ENCODE peak calls at places on chromosomes 1 and 21, in four cellular contexts. X, P, R and C are unnamed samples.

GRCh38 chr1:31208361-31208945 is 31.2 kb downstream of the NKAIN1 start:
- DNase-seq in X (no peak), P (no peak), R (no peak), C (no peak)

GRCh38 chr21:44965251-44966022 is 25.6 kb downstream of the SLX9 start:
- DNase-seq in X (peak), R (no peak), P (no peak), C (peak)

GRCh38 chr1:81377406-81377805 is 423.3 kb upstream of the ADGRL2 start:
- DNase-seq in P (no peak), R (no peak), X (no peak), C (no peak)

GRCh38 chr1:64476251-64476952 is 6.5 kb downstream of the CACHD1 start:
- DNase-seq in X (peak), P (no peak), R (no peak), C (peak)

GRCh38 chr1:91335607-91336006 is 69.0 kb downstream of the HFM1 start:
- DNase-seq in P (no peak), X (no peak), R (no peak), C (no peak)

GRCh38 chr1:30417701-30418425 is 305.5 kb downstream of the MATN1 start:
- DNase-seq in R (no peak), X (no peak), P (no peak), C (no peak)

GRCh38 chr1:85330711-85331290 is 54.4 kb upstream of the BCL10 start:
- DNase-seq in R (peak), X (peak), P (peak), C (peak)

GRCh38 chr1:244741692-244742091 is 88.8 kb downstream of the DESI2 start:
- DNase-seq in P (no peak), X (no peak), R (no peak), C (no peak)

GRCh38 chr1:222798111-222798510 is 16.7 kb upstream of the DISP1 start:
- DNase-seq in R (no peak), P (no peak), X (peak), C (peak)

GRCh38 chr1:26913754-26914619 is at the start of gene NR0B2:
- DNase-seq in P (peak), X (no peak), R (no peak), C (no peak)

GRCh38 chr1:111738436-111739221 is 566 bp downstream of the INKA2 start:
- DNase-seq in R (no peak), X (peak), P (peak), C (peak)

GRCh38 chr1:58597076-58597475 is 20.0 kb upstream of the TACSTD2 start:
- DNase-seq in X (no peak), P (no peak), R (no peak), C (no peak)

GRCh38 chr1:23957096-23957495 is 2.5 kb upstream of the PNRC2 start:
- DNase-seq in R (no peak), X (no peak), P (peak), C (no peak)

GRCh38 chr1:218494449-218494852 is 149.3 kb downstream of the TGFB2 start:
- DNase-seq in P (no peak), X (no peak), R (no peak), C (no peak)

GRCh38 chr1:8497196-8497878 is 179.4 kb downstream of the SLC45A1 start:
- DNase-seq in P (no peak), X (peak), R (no peak), C (peak)
- H3K4me3 ChIP-seq in P (no peak), X (no peak), R (no peak), C (no peak)

GRCh38 chr1:33147275-33147996 is 34.4 kb downstream of the TRIM62 start:
- DNase-seq in X (no peak), P (no peak), R (no peak), C (no peak)
- TF ChIP-seq CTCF in X (no peak), P (no peak), R (no peak), C (no peak)

GRCh38 chr1:6171546-6172124 is 8.5 kb downstream of the CHD5 start:
- DNase-seq in R (no peak), P (no peak), X (peak), C (peak)
- H3K4me3 ChIP-seq in R (no peak), P (no peak), X (no peak), C (no peak)

DNA sequence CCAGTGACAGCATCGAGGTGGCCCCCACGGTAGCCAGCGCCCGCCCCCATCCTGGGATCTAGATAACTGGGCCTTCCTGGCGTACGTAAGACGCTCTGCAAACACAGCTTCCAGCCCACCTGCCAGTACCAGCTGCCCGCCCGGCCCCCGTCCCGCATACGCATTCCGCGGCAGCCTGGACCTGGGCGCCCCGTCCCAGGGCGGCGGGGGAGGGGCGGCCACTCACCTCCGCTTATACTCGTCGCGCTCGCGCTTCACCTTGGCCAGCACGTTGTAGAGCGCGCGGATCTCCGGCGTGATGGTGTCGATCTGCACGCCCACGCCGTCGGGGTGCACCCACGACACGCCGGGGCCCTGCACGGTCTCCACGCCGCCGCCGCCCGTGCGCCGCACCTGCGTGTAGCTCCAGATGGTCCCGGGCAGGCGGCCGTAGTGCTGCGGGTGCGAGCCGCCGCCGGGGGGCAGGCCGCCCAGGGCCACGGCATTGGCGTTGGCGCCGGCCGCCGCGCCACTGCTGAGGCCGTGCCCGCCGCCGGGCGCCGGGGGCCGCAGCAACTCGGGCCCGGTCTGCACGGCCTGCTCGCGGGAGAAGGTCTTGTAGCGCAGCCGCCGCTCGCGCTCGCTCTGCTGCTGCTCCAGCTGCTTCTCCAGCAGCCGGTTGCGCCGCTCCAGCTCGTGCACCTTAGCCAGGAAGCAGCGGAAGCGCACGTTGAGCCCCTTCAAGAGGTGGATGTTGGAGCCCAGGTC is 861 bp downstream of the IFFO2 start:
- DNase-seq in X (no peak), P (peak), R (no peak), C (peak)
- TF ChIP-seq CTCF in X (no peak), P (no peak), R (no peak), C (no peak)

GRCh38 chr1:247421074-247421473 is 5.1 kb downstream of the NLRP3 start:
- DNase-seq in P (no peak), R (no peak), X (no peak), C (no peak)

GRCh38 chr1:247411583-247412295 is 4.2 kb upstream of the NLRP3 start:
- DNase-seq in X (no peak), R (no peak), P (no peak), C (no peak)

GRCh38 chr1:247417786-247418185 is 1.8 kb downstream of the NLRP3 start:
- DNase-seq in X (no peak), P (no peak), R (no peak), C (no peak)

GRCh38 chr1:247419326-247419725 is 3.4 kb downstream of the NLRP3 start:
- DNase-seq in P (no peak), R (no peak), X (no peak), C (no peak)

DNA sequence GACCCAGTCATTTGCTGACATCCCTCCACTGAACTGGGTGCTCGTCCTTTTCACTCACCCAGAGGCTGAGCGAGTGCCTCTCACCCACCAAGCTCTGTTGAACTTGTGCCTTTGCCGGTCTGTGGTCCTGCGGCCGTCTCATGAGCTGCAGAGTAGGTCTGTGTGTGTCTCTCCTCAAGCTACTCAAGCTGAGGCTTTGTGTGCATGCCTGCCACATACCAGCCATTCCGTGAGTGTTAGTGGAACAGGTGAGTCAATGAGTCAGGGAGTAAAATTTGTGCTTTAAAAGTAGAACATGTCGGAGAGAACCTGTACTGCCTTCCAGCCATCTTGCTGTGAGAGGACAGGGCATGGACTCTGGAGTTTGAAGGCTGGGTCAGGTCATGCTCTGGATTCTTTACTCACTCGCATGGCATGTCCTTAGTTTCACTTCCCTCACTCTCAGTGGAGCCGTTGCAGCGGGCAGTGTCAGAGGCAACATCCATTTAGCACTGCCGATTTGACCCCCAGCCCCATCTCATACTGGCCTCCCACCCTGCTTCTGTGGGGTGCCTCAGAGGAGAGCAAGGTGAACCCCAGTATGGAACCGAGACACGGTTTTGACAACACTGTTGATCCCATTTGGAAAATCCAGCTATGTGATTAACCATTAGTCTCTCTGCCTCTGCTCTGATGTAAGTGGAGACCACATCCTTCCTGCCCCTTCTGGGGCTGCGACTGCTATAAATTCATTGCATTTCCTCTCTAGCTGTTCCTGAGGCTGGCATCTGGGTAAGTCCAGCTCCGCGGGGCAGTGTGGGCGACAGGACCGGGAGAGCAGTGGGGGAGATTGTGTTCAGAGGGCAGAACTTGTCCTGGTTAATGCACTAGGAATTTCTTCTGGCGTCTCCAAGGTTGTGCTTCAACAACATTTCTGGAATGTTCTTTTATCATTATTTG is at the start of gene NLRP3:
- DNase-seq in P (no peak), X (peak), R (no peak), C (no peak)
- H3K4me3 ChIP-seq in P (no peak), X (peak), R (no peak), C (no peak)

GRCh38 chr1:206929509-206929908 is 7.8 kb upstream of the FCMR start:
- DNase-seq in R (no peak), P (no peak), X (no peak), C (no peak)
- TF ChIP-seq CTCF in R (no peak), P (no peak), X (no peak), C (no peak)